ENCODE peak calls at places on chromosomes 12 and 14, in five cellular contexts. One of them, this sample, is unnamed.

GRCh38 chr14:56659361-56659760 is 79.8 kb downstream of the TMEM260 start:
- DNase-seq in esophagus muscularis mucosa: no peak
- DNase-seq in A549: no peak
- DNase-seq in H1: no peak
- DNase-seq in sigmoid colon: no peak
- DNase-seq in this sample: no peak

GRCh38 chr12:40957417-40957816 is 230.7 kb upstream of the PDZRN4 start:
- DNase-seq in H1: no peak
- DNase-seq in A549: no peak
- DNase-seq in esophagus muscularis mucosa: no peak
- DNase-seq in sigmoid colon: no peak
- DNase-seq in this sample: no peak

GRCh38 chr14:56310643-56311042 is 192.4 kb downstream of the PELI2 start:
- DNase-seq in esophagus muscularis mucosa: no peak
- DNase-seq in sigmoid colon: no peak
- DNase-seq in A549: no peak
- DNase-seq in H1: no peak
- DNase-seq in this sample: no peak

GRCh38 chr12:2451025-2451424 is 343.7 kb upstream of the FKBP4 start:
- DNase-seq in sigmoid colon: peak
- DNase-seq in H1: no peak
- DNase-seq in esophagus muscularis mucosa: no peak
- DNase-seq in A549: no peak
- DNase-seq in this sample: no peak

GRCh38 chr12:95191060-95191696 is 26.1 kb downstream of the FGD6 start:
- DNase-seq in A549: no peak
- DNase-seq in H1: no peak
- DNase-seq in sigmoid colon: no peak
- DNase-seq in esophagus muscularis mucosa: no peak
- DNase-seq in this sample: no peak

GRCh38 chr12:96399081-96399918 is 939 bp downstream of the CDK17 start:
- DNase-seq in esophagus muscularis mucosa: peak
- DNase-seq in A549: peak
- DNase-seq in H1: no peak
- DNase-seq in sigmoid colon: peak
- DNase-seq in this sample: peak

GRCh38 chr12:108253540-108253939 is 85.6 kb downstream of the CMKLR1 start:
- DNase-seq in H1: no peak
- DNase-seq in A549: no peak
- DNase-seq in esophagus muscularis mucosa: no peak
- DNase-seq in sigmoid colon: no peak
- DNase-seq in this sample: no peak

GRCh38 chr12:52539024-52539820 is 13.7 kb downstream of the KRT71 start:
- DNase-seq in H1: no peak
- DNase-seq in esophagus muscularis mucosa: no peak
- DNase-seq in sigmoid colon: no peak
- DNase-seq in A549: peak
- DNase-seq in this sample: no peak

GRCh38 chr14:72024043-72024407 is 91.8 kb downstream of the RGS6 start:
- DNase-seq in sigmoid colon: no peak
- DNase-seq in A549: no peak
- DNase-seq in H1: peak
- DNase-seq in esophagus muscularis mucosa: no peak
- DNase-seq in this sample: no peak

GRCh38 chr14:76015668-76016067 is 30.1 kb downstream of the IFT43 start:
- DNase-seq in H1: no peak
- DNase-seq in esophagus muscularis mucosa: no peak
- DNase-seq in A549: no peak
- DNase-seq in sigmoid colon: no peak
- DNase-seq in this sample: no peak

GRCh38 chr14:21066882-21067502 is 3.1 kb upstream of the ARHGEF40 start:
- DNase-seq in sigmoid colon: no peak
- DNase-seq in A549: peak
- DNase-seq in esophagus muscularis mucosa: no peak
- DNase-seq in H1: no peak
- DNase-seq in this sample: no peak

GRCh38 chr12:123741937-123742572 is 20.0 kb upstream of the DNAH10 start:
- DNase-seq in sigmoid colon: no peak
- DNase-seq in A549: no peak
- DNase-seq in H1: no peak
- DNase-seq in esophagus muscularis mucosa: no peak
- DNase-seq in this sample: no peak

DNA sequence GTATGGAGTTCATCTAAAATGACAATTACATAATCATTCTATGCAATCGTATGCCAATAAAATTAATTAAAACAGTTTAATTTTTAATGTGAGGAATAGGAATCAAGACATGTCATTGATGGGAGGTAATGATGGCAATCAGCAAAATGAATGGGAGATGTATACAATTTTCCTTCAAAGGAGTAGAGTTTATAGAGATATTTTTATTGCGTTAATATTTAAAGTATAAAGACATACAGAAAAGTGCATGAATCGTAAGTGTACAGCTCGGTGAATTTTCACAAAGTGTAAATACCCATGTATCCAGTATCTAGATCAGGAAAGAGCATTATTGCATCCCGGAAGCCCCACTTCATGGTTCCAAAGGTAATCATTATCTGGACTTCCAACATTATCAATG is 1.2 kb downstream of the MIPOL1 start:
- DNase-seq in sigmoid colon: no peak
- DNase-seq in H1: no peak
- DNase-seq in esophagus muscularis mucosa: no peak
- DNase-seq in A549: no peak
- DNase-seq in this sample: no peak
- H3K4me3 ChIP-seq in sigmoid colon: no peak
- H3K4me3 ChIP-seq in H1: no peak
- H3K4me3 ChIP-seq in esophagus muscularis mucosa: peak
- H3K4me3 ChIP-seq in A549: peak
- H3K4me3 ChIP-seq in this sample: no peak

DNA sequence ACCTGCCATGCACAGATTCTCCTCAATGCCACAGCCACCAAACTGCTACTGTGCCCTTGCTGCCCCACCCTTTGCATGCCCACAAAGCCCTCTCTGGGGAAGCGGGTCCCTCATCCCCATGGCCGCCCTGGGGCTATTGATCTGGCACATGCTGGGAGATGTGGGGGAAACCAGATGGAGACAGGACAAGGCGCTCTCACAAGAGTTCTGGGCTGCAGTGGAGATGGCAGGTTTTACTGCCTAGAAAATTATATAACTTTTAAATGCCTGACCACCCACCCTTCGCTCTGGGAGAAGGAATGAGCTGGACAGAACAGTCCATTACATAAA is 10.6 kb upstream of the PIP4K2C start:
- DNase-seq in sigmoid colon: no peak
- DNase-seq in A549: no peak
- DNase-seq in H1: no peak
- DNase-seq in esophagus muscularis mucosa: no peak
- DNase-seq in this sample: no peak
- TF ChIP-seq EP300 in sigmoid colon: no peak
- TF ChIP-seq EP300 in A549: no peak
- TF ChIP-seq EP300 in H1: no peak
- TF ChIP-seq EP300 in esophagus muscularis mucosa: no peak
- TF ChIP-seq EP300 in this sample: no peak

GRCh38 chr12:47883663-47884195 is 21.1 kb downstream of the VDR start:
- DNase-seq in sigmoid colon: no peak
- DNase-seq in esophagus muscularis mucosa: no peak
- DNase-seq in A549: no peak
- DNase-seq in H1: no peak
- DNase-seq in this sample: no peak
- H3K27ac ChIP-seq in sigmoid colon: no peak
- H3K27ac ChIP-seq in esophagus muscularis mucosa: no peak
- H3K27ac ChIP-seq in A549: no peak
- H3K27ac ChIP-seq in H1: no peak
- H3K27ac ChIP-seq in this sample: no peak

GRCh38 chr12:116881325-116881866 is at the start of gene HRK:
- DNase-seq in A549: no peak
- DNase-seq in sigmoid colon: no peak
- DNase-seq in H1: no peak
- DNase-seq in esophagus muscularis mucosa: no peak
- DNase-seq in this sample: no peak
- H3K4me3 ChIP-seq in A549: peak
- H3K4me3 ChIP-seq in sigmoid colon: no peak
- H3K4me3 ChIP-seq in H1: peak
- H3K4me3 ChIP-seq in esophagus muscularis mucosa: peak
- H3K4me3 ChIP-seq in this sample: peak

DNA sequence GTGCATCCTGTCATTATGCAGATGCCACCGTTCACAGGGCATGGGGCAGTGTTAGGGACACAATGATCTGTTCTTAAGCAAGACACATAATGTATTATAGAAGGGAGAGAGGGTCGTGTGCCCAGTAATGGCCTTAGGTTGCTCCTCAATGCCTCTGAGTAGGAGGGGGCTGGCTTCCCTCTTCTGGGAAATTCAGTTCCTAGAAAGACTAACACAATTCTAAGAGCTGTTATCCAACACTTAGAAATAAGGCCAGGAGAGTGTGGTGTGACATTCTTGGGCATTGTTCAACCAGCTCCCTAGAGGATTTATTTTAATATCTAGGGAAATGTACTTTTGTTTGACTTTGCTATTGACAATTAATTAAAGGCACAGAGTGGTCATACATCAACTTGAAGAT is 118.5 kb downstream of the ADCK1 start:
- DNase-seq in H1: no peak
- DNase-seq in esophagus muscularis mucosa: no peak
- DNase-seq in A549: no peak
- DNase-seq in sigmoid colon: no peak
- DNase-seq in this sample: no peak
- TF ChIP-seq EP300 in H1: no peak
- TF ChIP-seq EP300 in esophagus muscularis mucosa: no peak
- TF ChIP-seq EP300 in A549: no peak
- TF ChIP-seq EP300 in sigmoid colon: no peak
- TF ChIP-seq EP300 in this sample: no peak

GRCh38 chr12:65643171-65643570 is 181.1 kb upstream of the HMGA2 start:
- DNase-seq in esophagus muscularis mucosa: no peak
- DNase-seq in sigmoid colon: no peak
- DNase-seq in H1: no peak
- DNase-seq in A549: no peak
- DNase-seq in this sample: no peak
- H3K27ac ChIP-seq in esophagus muscularis mucosa: no peak
- H3K27ac ChIP-seq in sigmoid colon: no peak
- H3K27ac ChIP-seq in H1: no peak
- H3K27ac ChIP-seq in A549: no peak
- H3K27ac ChIP-seq in this sample: no peak